ENCODE peak calls at places on chromosomes 1 and 21, in seven cellular contexts. C, J, Z, O, D, U and R are unnamed samples.

GRCh38 chr1:183780159-183780558 is 24.8 kb upstream of the RGL1 start:
- DNase-seq in C (no peak), J (no peak), Z (no peak), O (no peak), D (no peak), U (no peak), R (no peak)

GRCh38 chr1:37945743-37946702 is 830 bp downstream of the INPP5B start:
- DNase-seq in C (peak), J (peak), Z (peak), O (peak), D (no peak), U (no peak), R (peak)

GRCh38 chr21:33088384-33088783 is 18.4 kb downstream of the OLIG1 start:
- DNase-seq in C (no peak), J (no peak), Z (no peak), O (no peak), D (no peak), U (no peak), R (no peak)

GRCh38 chr1:48530727-48531351 is 58.8 kb upstream of the SPATA6 start:
- DNase-seq in C (peak), J (no peak), Z (peak), O (no peak), D (no peak), U (peak), R (peak)

GRCh38 chr1:209674957-209675566 is at the start of gene G0S2:
- DNase-seq in C (peak), J (no peak), Z (peak), O (peak), D (no peak), U (no peak), R (peak)

GRCh38 chr1:160133990-160134770 is 17.2 kb upstream of the ATP1A4 start:
- DNase-seq in C (no peak), J (no peak), Z (no peak), O (peak), D (no peak), U (no peak), R (no peak)

GRCh38 chr1:246631426-246631825 is 65.2 kb downstream of the CNST start:
- DNase-seq in C (peak), J (no peak), Z (no peak), O (no peak), D (no peak), U (no peak), R (peak)

GRCh38 chr1:42335809-42336518 is 929 bp upstream of the FOXJ3 start:
- DNase-seq in C (peak), J (no peak), Z (no peak), O (no peak), D (no peak), U (no peak), R (peak)

GRCh38 chr1:88422037-88422436 is 262.0 kb upstream of the PKN2 start:
- DNase-seq in C (no peak), J (no peak), Z (no peak), O (no peak), D (no peak), U (no peak), R (no peak)

GRCh38 chr1:37628026-37628556 is 6.6 kb downstream of the RSPO1 start:
- DNase-seq in C (no peak), J (no peak), Z (no peak), O (no peak), D (no peak), U (no peak), R (no peak)

GRCh38 chr21:31857096-31857495 is 15.7 kb upstream of the HUNK start:
- DNase-seq in C (no peak), J (no peak), Z (no peak), O (no peak), D (no peak), U (no peak), R (no peak)

GRCh38 chr1:204450461-204451257 is 39.0 kb upstream of the PPP1R15B start:
- DNase-seq in C (no peak), J (no peak), Z (no peak), O (peak), D (no peak), U (no peak), R (no peak)

GRCh38 chr1:227225715-227226346 is 92.5 kb downstream of the CDC42BPA start:
- DNase-seq in C (peak), J (no peak), Z (no peak), O (no peak), D (no peak), U (no peak), R (peak)